ENCODE peak calls at places on chromosomes 6 and 20, in seven cellular contexts. J is HT1080; D is HCT116; Z is stimulated activated CD4-positive, alpha-beta T cell treated with anti-CD3 and anti-CD28 coated beads, Interleukin-2, amount 100 ng/mL, for 48 hours; M is activated gamma-delta T cell treated with Interleukin-2 at 50 U/mL for 16 hours; R is fibroblast of the aortic adventitia; Q is H9. A is an unnamed sample.

GRCh38 chr20:45835230-45836224 is 1.9 kb downstream of the SNX21 start:
- DNase-seq in Q (no peak), M (no peak), D (no peak), J (peak), R (peak), Z (no peak), A (no peak)

GRCh38 chr6:89530982-89531381 is 98.0 kb downstream of the ANKRD6 start:
- DNase-seq in D (no peak), R (no peak), M (no peak), Z (no peak), J (no peak), Q (no peak), A (no peak)

GRCh38 chr20:56362833-56363413 is 4.1 kb downstream of the FAM210B start:
- DNase-seq in Q (peak), Z (no peak), D (no peak), M (no peak), J (no peak), R (no peak), A (no peak)

GRCh38 chr6:32460528-32460927 is 20.8 kb downstream of the HLA-DRA start:
- DNase-seq in J (no peak), R (no peak), M (no peak), D (no peak), Z (no peak), Q (no peak), A (no peak)

GRCh38 chr6:155329460-155330132 is 15.3 kb upstream of the TFB1M start:
- DNase-seq in M (no peak), J (no peak), D (no peak), Q (no peak), R (no peak), Z (no peak), A (no peak)

GRCh38 chr6:54640911-54641310 is 205.7 kb upstream of the FAM83B start:
- DNase-seq in D (no peak), R (no peak), M (no peak), Q (no peak), Z (no peak), J (no peak), A (no peak)

GRCh38 chr6:143955971-143956370 is 52.1 kb downstream of the PLAGL1 start:
- DNase-seq in R (no peak), Z (no peak), D (no peak), M (no peak), J (peak), Q (no peak), A (no peak)

GRCh38 chr6:15594512-15595241 is 68.2 kb downstream of the DTNBP1 start:
- DNase-seq in M (no peak), R (no peak), Q (no peak), J (no peak), Z (no peak), D (no peak), A (no peak)

GRCh38 chr6:138545621-138545980 is 46.3 kb upstream of the NHSL1 start:
- DNase-seq in M (no peak), J (no peak), R (peak), Q (peak), Z (no peak), D (no peak), A (no peak)

GRCh38 chr20:44736170-44737021 is 9.3 kb upstream of the KCNK15 start:
- DNase-seq in R (peak), D (peak), Z (no peak), M (no peak), J (peak), Q (peak), A (peak)

GRCh38 chr20:38032585-38033329 is 499 bp downstream of the TTI1 start:
- DNase-seq in M (no peak), D (no peak), J (no peak), R (no peak), Q (no peak), Z (no peak), A (no peak)

GRCh38 chr6:13814176-13814937 is at the start of gene MCUR1:
- DNase-seq in D (peak), R (peak), Z (peak), Q (peak), M (peak), J (peak), A (peak)

GRCh38 chr20:48635361-48635760 is 192.4 kb downstream of the PREX1 start:
- DNase-seq in Z (no peak), Q (no peak), D (no peak), J (no peak), M (no peak), R (no peak), A (no peak)

GRCh38 chr6:54308240-54308639 is at the start of gene TINAG:
- DNase-seq in Z (no peak), D (no peak), J (no peak), M (no peak), R (no peak), Q (no peak), A (no peak)

GRCh38 chr6:7468382-7469081 is 72.9 kb upstream of the DSP start:
- DNase-seq in Q (no peak), D (peak), M (no peak), Z (no peak), R (peak), J (peak), A (no peak)

GRCh38 chr6:5905431-5906339 is 101.0 kb downstream of the NRN1 start:
- DNase-seq in R (peak), Z (no peak), Q (no peak), D (no peak), J (peak), M (no peak), A (no peak)

GRCh38 chr6:56087421-56087820 is 160.0 kb downstream of the COL21A1 start:
- DNase-seq in D (no peak), M (no peak), Z (no peak), Q (no peak), R (peak), J (no peak), A (no peak)

GRCh38 chr20:37911838-37912273 is 8.9 kb downstream of the VSTM2L start:
- DNase-seq in Z (no peak), R (peak), M (no peak), Q (peak), D (no peak), J (no peak), A (no peak)

GRCh38 chr20:36632147-36632486 is 13.9 kb downstream of the SLA2 start:
- DNase-seq in Q (no peak), M (no peak), Z (no peak), R (no peak), D (no peak), J (no peak), A (no peak)

GRCh38 chr20:3788685-3789155 is 2.2 kb upstream of the CENPB start:
- DNase-seq in J (no peak), Z (no peak), Q (no peak), D (no peak), M (no peak), R (no peak), A (no peak)

GRCh38 chr6:120405947-120406346 is 928.3 kb downstream of the TBC1D32 start:
- DNase-seq in D (peak), Z (no peak), J (peak), R (no peak), M (no peak), Q (peak), A (no peak)

GRCh38 chr6:16334671-16335070 is 96.3 kb downstream of the GMPR start:
- DNase-seq in D (no peak), M (no peak), Z (no peak), Q (no peak), J (peak), R (peak), A (no peak)

A was measured in MM.1S.